ENCODE peak calls at places on chromosome 14, in five cellular contexts. One of them, this sample, is unnamed.

GRCh38 chr14:106738075-106738474 is 1211.7 kb downstream of the TMEM121 start:
- DNase-seq in AG09309: no peak
- DNase-seq in activated T-helper 9 cell treated with anti-CD3 and anti-CD28 coated beads, Interleukin-2, amount 50 U/mL, for 16 hours: peak; percentile 19
- DNase-seq in heart left ventricle: no peak
- DNase-seq in stomach: no peak
- DNase-seq in this sample: no peak

GRCh38 chr14:71824816-71825215 is 107.4 kb upstream of the RGS6 start:
- DNase-seq in AG09309: no peak
- DNase-seq in activated T-helper 9 cell treated with anti-CD3 and anti-CD28 coated beads, Interleukin-2, amount 50 U/mL, for 16 hours: no peak
- DNase-seq in heart left ventricle: no peak
- DNase-seq in stomach: no peak
- DNase-seq in this sample: no peak

GRCh38 chr14:60622920-60623263 is 26.4 kb downstream of the SIX1 start:
- DNase-seq in AG09309: peak; percentile 34
- DNase-seq in activated T-helper 9 cell treated with anti-CD3 and anti-CD28 coated beads, Interleukin-2, amount 50 U/mL, for 16 hours: no peak
- DNase-seq in heart left ventricle: no peak
- DNase-seq in stomach: no peak
- DNase-seq in this sample: no peak

GRCh38 chr14:92687681-92688433 is 60.6 kb downstream of the LGMN start:
- DNase-seq in AG09309: no peak
- DNase-seq in activated T-helper 9 cell treated with anti-CD3 and anti-CD28 coated beads, Interleukin-2, amount 50 U/mL, for 16 hours: no peak
- DNase-seq in heart left ventricle: no peak
- DNase-seq in stomach: peak; percentile 62
- DNase-seq in this sample: no peak

GRCh38 chr14:95041477-95042020 is 115.8 kb downstream of the DICER1 start:
- DNase-seq in AG09309: no peak
- DNase-seq in activated T-helper 9 cell treated with anti-CD3 and anti-CD28 coated beads, Interleukin-2, amount 50 U/mL, for 16 hours: no peak
- DNase-seq in heart left ventricle: no peak
- DNase-seq in stomach: no peak
- DNase-seq in this sample: no peak

GRCh38 chr14:94019329-94019728 is 6.8 kb upstream of the OTUB2 start:
- DNase-seq in AG09309: no peak
- DNase-seq in activated T-helper 9 cell treated with anti-CD3 and anti-CD28 coated beads, Interleukin-2, amount 50 U/mL, for 16 hours: no peak
- DNase-seq in heart left ventricle: no peak
- DNase-seq in stomach: no peak
- DNase-seq in this sample: no peak

GRCh38 chr14:75279739-75280447 is 1.3 kb downstream of the FOS start:
- DNase-seq in AG09309: no peak
- DNase-seq in activated T-helper 9 cell treated with anti-CD3 and anti-CD28 coated beads, Interleukin-2, amount 50 U/mL, for 16 hours: no peak
- DNase-seq in heart left ventricle: no peak
- DNase-seq in stomach: no peak
- DNase-seq in this sample: no peak

GRCh38 chr14:68631058-68631690 is 161.7 kb downstream of the ZFP36L1 start:
- DNase-seq in AG09309: no peak
- DNase-seq in activated T-helper 9 cell treated with anti-CD3 and anti-CD28 coated beads, Interleukin-2, amount 50 U/mL, for 16 hours: no peak
- DNase-seq in heart left ventricle: no peak
- DNase-seq in stomach: no peak
- DNase-seq in this sample: no peak

GRCh38 chr14:99605299-99605961 is 1.4 kb upstream of the CCDC85C start:
- DNase-seq in AG09309: no peak
- DNase-seq in activated T-helper 9 cell treated with anti-CD3 and anti-CD28 coated beads, Interleukin-2, amount 50 U/mL, for 16 hours: peak; percentile 75
- DNase-seq in heart left ventricle: peak; percentile 53
- DNase-seq in stomach: peak; percentile 74
- DNase-seq in this sample: peak; percentile 65

GRCh38 chr14:52258783-52259182 is 8.7 kb upstream of the PTGDR start:
- DNase-seq in AG09309: no peak
- DNase-seq in activated T-helper 9 cell treated with anti-CD3 and anti-CD28 coated beads, Interleukin-2, amount 50 U/mL, for 16 hours: no peak
- DNase-seq in heart left ventricle: no peak
- DNase-seq in stomach: no peak
- DNase-seq in this sample: no peak

GRCh38 chr14:103542545-103543088 is 13.6 kb downstream of the TRMT61A start:
- DNase-seq in AG09309: no peak
- DNase-seq in activated T-helper 9 cell treated with anti-CD3 and anti-CD28 coated beads, Interleukin-2, amount 50 U/mL, for 16 hours: no peak
- DNase-seq in heart left ventricle: peak; percentile 60
- DNase-seq in stomach: peak; percentile 54
- DNase-seq in this sample: no peak

GRCh38 chr14:87304404-87304803 is 688.6 kb downstream of the GALC start:
- DNase-seq in AG09309: no peak
- DNase-seq in activated T-helper 9 cell treated with anti-CD3 and anti-CD28 coated beads, Interleukin-2, amount 50 U/mL, for 16 hours: no peak
- DNase-seq in heart left ventricle: no peak
- DNase-seq in stomach: no peak
- DNase-seq in this sample: no peak

GRCh38 chr14:70648374-70648773 is 6.7 kb downstream of the TTC9 start:
- DNase-seq in AG09309: no peak
- DNase-seq in activated T-helper 9 cell treated with anti-CD3 and anti-CD28 coated beads, Interleukin-2, amount 50 U/mL, for 16 hours: no peak
- DNase-seq in heart left ventricle: peak; percentile 30
- DNase-seq in stomach: no peak
- DNase-seq in this sample: no peak

GRCh38 chr14:95652171-95652570 is 34.1 kb upstream of the TCL1B start:
- DNase-seq in AG09309: no peak
- DNase-seq in activated T-helper 9 cell treated with anti-CD3 and anti-CD28 coated beads, Interleukin-2, amount 50 U/mL, for 16 hours: no peak
- DNase-seq in heart left ventricle: no peak
- DNase-seq in stomach: no peak
- DNase-seq in this sample: no peak

This sample was measured in prostate gland.